ENCODE peak calls at places on chromosomes 7 and 10, in four cellular contexts. I is cerebellar cortex, B is GDM1, G is Calu3. J is an unnamed sample.

GRCh38 chr7:36966636-36967035 is 242.3 kb upstream of the AOAH start:
- DNase-seq in I (no peak), B (no peak), G (no peak), J (no peak)

GRCh38 chr7:44534501-44534900 is 6.6 kb downstream of the NPC1L1 start:
- DNase-seq in I (peak), B (peak), G (peak), J (peak)

GRCh38 chr7:108093341-108093740 is 36.8 kb downstream of the LAMB4 start:
- DNase-seq in I (no peak), B (no peak), G (no peak), J (no peak)

GRCh38 chr7:158373761-158374545 is 213.7 kb downstream of the PTPRN2 start:
- DNase-seq in I (no peak), B (no peak), G (no peak), J (no peak)

GRCh38 chr10:78688945-78689935 is 379.5 kb upstream of the ZMIZ1 start:
- DNase-seq in I (peak), B (no peak), G (no peak), J (peak)

GRCh38 chr10:17236468-17236886 is 8.4 kb downstream of the VIM start:
- DNase-seq in I (no peak), B (no peak), G (no peak), J (no peak)

GRCh38 chr10:128630787-128631252 is 504.6 kb upstream of the MKI67 start:
- DNase-seq in I (no peak), B (no peak), G (no peak), J (peak)

GRCh38 chr10:99234739-99235468 is 748 bp downstream of the HPSE2 start:
- DNase-seq in I (no peak), B (no peak), G (no peak), J (no peak)

GRCh38 chr10:5268743-5269142 is 72.1 kb downstream of the AKR1C4 start:
- DNase-seq in I (no peak), B (no peak), G (no peak), J (no peak)